ENCODE peak calls at places on chromosomes 7 and 10, in four cellular contexts. C is esophagus squamous epithelium, S is Peyer's patch, W is H54. Z is an unnamed sample.

GRCh38 chr7:155885162-155886160 is 73.2 kb upstream of the SHH start:
- DNase-seq in W (peak), C (no peak), S (peak), Z (no peak)

GRCh38 chr7:65222655-65223054 is 151.0 kb upstream of the ZNF92 start:
- DNase-seq in C (no peak), S (no peak), W (no peak), Z (no peak)

GRCh38 chr7:43112088-43112940 is at the start of gene HECW1:
- DNase-seq in W (no peak), C (no peak), S (no peak), Z (no peak)

GRCh38 chr10:67607472-67607871 is 88.5 kb downstream of the CTNNA3 start:
- DNase-seq in S (no peak), W (no peak), C (no peak), Z (no peak)

GRCh38 chr10:4351723-4352565 is 474.1 kb upstream of the AKR1E2 start:
- DNase-seq in C (no peak), S (no peak), W (no peak), Z (no peak)

GRCh38 chr10:86825366-86825765 is 68.9 kb downstream of the BMPR1A start:
- DNase-seq in C (no peak), S (no peak), W (no peak), Z (no peak)

GRCh38 chr10:88023676-88024075 is 160.3 kb downstream of the PTEN start:
- DNase-seq in C (no peak), W (no peak), S (no peak), Z (no peak)

GRCh38 chr7:135414850-135415439 is 95.0 kb downstream of the CNOT4 start:
- DNase-seq in S (no peak), W (no peak), C (no peak), Z (no peak)

GRCh38 chr10:80535671-80536360 is 1.9 kb upstream of the SH2D4B start:
- DNase-seq in W (no peak), C (peak), S (peak), Z (peak)

GRCh38 chr10:15824498-15824897 is 35.8 kb downstream of the MINDY3 start:
- DNase-seq in S (no peak), W (no peak), C (no peak), Z (no peak)

GRCh38 chr7:139016931-139017511 is 18.8 kb downstream of the ZC3HAV1L start:
- DNase-seq in C (peak), S (no peak), W (peak), Z (peak)

GRCh38 chr10:123301077-123301875 is 147.1 kb downstream of the BUB3 start:
- DNase-seq in C (no peak), S (no peak), W (peak), Z (no peak)

GRCh38 chr10:12844796-12845524 is 156.6 kb downstream of the CCDC3 start:
- DNase-seq in C (no peak), W (peak), S (no peak), Z (no peak)

GRCh38 chr7:12360948-12361347 is 42.7 kb downstream of the VWDE start:
- DNase-seq in C (no peak), S (no peak), W (no peak), Z (no peak)

GRCh38 chr7:151238924-151239836 is 6.9 kb downstream of the CHPF2 start:
- DNase-seq in S (peak), C (no peak), W (no peak), Z (no peak)

GRCh38 chr10:132418520-132419416 is 21.8 kb downstream of the PWWP2B start:
- DNase-seq in S (peak), W (peak), C (no peak), Z (no peak)

GRCh38 chr10:24947304-24948097 is 4.9 kb downstream of the PRTFDC1 start:
- DNase-seq in C (no peak), W (peak), S (no peak), Z (no peak)

GRCh38 chr10:124744688-124745055 is 494 bp upstream of the FAM53B start:
- DNase-seq in S (no peak), C (no peak), W (no peak), Z (no peak)

GRCh38 chr10:93512565-93512964 is 16.2 kb downstream of the CEP55 start:
- DNase-seq in C (no peak), W (no peak), S (no peak), Z (no peak)

GRCh38 chr7:150663802-150664494 is 21.6 kb upstream of the GIMAP2 start:
- DNase-seq in W (no peak), S (no peak), C (no peak), Z (no peak)

GRCh38 chr7:1716263-1717094 is 46.4 kb downstream of the ELFN1 start:
- DNase-seq in S (no peak), C (no peak), W (peak), Z (no peak)

GRCh38 chr10:87721781-87722180 is 62.1 kb downstream of the PAPSS2 start:
- DNase-seq in S (no peak), C (no peak), W (no peak), Z (no peak)

GRCh38 chr10:17215782-17216122 is 12.3 kb upstream of the VIM start:
- DNase-seq in W (no peak), S (no peak), C (no peak), Z (no peak)

GRCh38 chr10:4656576-4657194 is 169.3 kb upstream of the AKR1E2 start:
- DNase-seq in C (no peak), W (no peak), S (no peak), Z (no peak)

GRCh38 chr10:130411496-130412070 is 275.4 kb downstream of the GLRX3 start:
- DNase-seq in W (no peak), C (no peak), S (peak), Z (peak)

GRCh38 chr10:113094114-113094486 is 144.1 kb downstream of the TCF7L2 start:
- DNase-seq in W (no peak), S (no peak), C (no peak), Z (no peak)

GRCh38 chr7:128869138-128869943 is 6.7 kb downstream of the ATP6V1F start:
- DNase-seq in W (no peak), C (no peak), S (peak), Z (no peak)

GRCh38 chr10:76080406-76080805 is 649.0 kb downstream of the LRMDA start:
- DNase-seq in S (no peak), W (no peak), C (no peak), Z (no peak)

GRCh38 chr10:32179836-32180235 is 123.6 kb upstream of the KIF5B start:
- DNase-seq in C (no peak), S (no peak), W (no peak), Z (no peak)

GRCh38 chr7:1691601-1692499 is 21.8 kb downstream of the ELFN1 start:
- DNase-seq in S (peak), C (no peak), W (no peak), Z (no peak)

GRCh38 chr7:150389532-150389816 is 10.3 kb downstream of the ZNF775 start:
- DNase-seq in S (no peak), C (no peak), W (no peak), Z (no peak)

GRCh38 chr10:6920072-6921019 is 340.3 kb upstream of the PRKCQ start:
- DNase-seq in S (peak), C (peak), W (no peak), Z (no peak)

GRCh38 chr7:74092964-74093339 is 9.3 kb downstream of the LIMK1 start:
- DNase-seq in W (no peak), S (no peak), C (no peak), Z (no peak)
- TF ChIP-seq POLR2A in W (peak), S (no peak), C (no peak), Z (no peak)

GRCh38 chr7:130950054-130950453 is 216.0 kb upstream of the KLF14 start:
- DNase-seq in C (no peak), S (no peak), W (no peak), Z (no peak)

GRCh38 chr7:130949550-130949949 is 215.5 kb upstream of the KLF14 start:
- DNase-seq in W (no peak), S (no peak), C (no peak), Z (no peak)

GRCh38 chr7:130948913-130949312 is 214.9 kb upstream of the KLF14 start:
- DNase-seq in S (no peak), C (no peak), W (no peak), Z (no peak)

GRCh38 chr7:130946110-130946509 is 212.1 kb upstream of the KLF14 start:
- DNase-seq in W (no peak), C (no peak), S (no peak), Z (no peak)

GRCh38 chr7:130947792-130948580 is 214.0 kb upstream of the KLF14 start:
- DNase-seq in W (no peak), S (no peak), C (no peak), Z (no peak)
- TF ChIP-seq POLR2A in W (no peak), S (no peak), C (no peak), Z (no peak)

DNA sequence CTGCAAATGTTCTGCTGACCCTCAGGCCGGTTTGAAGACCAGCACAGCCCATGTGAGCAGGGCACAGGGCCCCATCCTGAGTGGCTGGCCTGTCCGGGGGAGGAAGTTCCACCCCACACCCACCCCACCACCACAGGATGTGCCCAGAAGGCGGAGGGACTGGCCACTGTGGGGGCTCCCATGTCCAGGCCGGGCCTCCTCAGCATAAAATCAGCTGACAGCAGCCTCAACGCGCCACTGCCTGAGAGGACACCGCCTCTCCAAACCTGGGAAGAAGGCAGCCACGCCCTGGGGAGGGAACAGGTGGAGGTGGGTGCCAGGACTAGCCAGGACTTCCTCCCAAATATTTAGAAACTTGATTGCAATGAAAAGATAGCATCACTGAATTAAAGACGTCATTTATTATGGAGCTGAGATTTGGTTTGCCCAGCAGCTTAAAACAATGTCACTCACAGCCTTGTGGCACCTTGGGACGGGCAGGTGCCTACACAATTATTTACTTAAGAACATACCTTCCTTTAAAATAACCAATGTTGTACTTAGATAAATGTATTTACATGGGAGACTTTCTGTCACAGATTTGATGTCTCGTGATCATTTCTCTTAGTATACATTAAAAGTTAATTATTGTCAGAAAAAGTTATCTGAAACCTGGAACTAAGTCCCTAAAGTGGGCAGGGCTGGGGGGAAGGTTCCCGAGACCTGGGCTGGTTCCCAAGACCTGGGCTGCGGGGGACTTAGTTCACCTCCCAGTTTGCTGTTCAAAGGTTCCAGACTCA is 27.3 kb upstream of the FAM20C start:
- DNase-seq in W (no peak), S (no peak), C (no peak), Z (no peak)
- TF ChIP-seq POLR2A in W (no peak), S (no peak), C (no peak), Z (no peak)

GRCh38 chr10:119006451-119007210 is 22.9 kb upstream of the NANOS1 start:
- DNase-seq in W (peak), S (no peak), C (no peak), Z (no peak)
- TF ChIP-seq POLR2A in W (no peak), S (no peak), C (no peak), Z (no peak)

GRCh38 chr7:105107458-105107857 is 93.5 kb downstream of the KMT2E start:
- DNase-seq in S (no peak), W (no peak), C (no peak), Z (no peak)
- TF ChIP-seq POLR2A in S (no peak), W (no peak), C (no peak), Z (no peak)

GRCh38 chr10:89207181-89207800 is at the start of gene CH25H:
- DNase-seq in C (no peak), W (peak), S (peak), Z (peak)
- TF ChIP-seq POLR2A in C (no peak), W (no peak), S (no peak), Z (peak)

GRCh38 chr10:116848912-116849270 is 408 bp upstream of the ENO4 start:
- DNase-seq in S (no peak), W (no peak), C (no peak), Z (no peak)

GRCh38 chr10:116852246-116852645 is 2.9 kb downstream of the ENO4 start:
- DNase-seq in W (no peak), S (no peak), C (no peak), Z (no peak)

GRCh38 chr10:116850058-116850611 is 836 bp downstream of the ENO4 start:
- DNase-seq in W (no peak), C (no peak), S (no peak), Z (peak)

GRCh38 chr10:116848032-116848911 is 1.0 kb upstream of the ENO4 start:
- DNase-seq in S (no peak), C (no peak), W (no peak), Z (peak)

GRCh38 chr10:116849271-116850057 is at the start of gene ENO4:
- DNase-seq in C (no peak), W (peak), S (peak), Z (peak)
- TF ChIP-seq POLR2A in C (no peak), W (peak), S (no peak), Z (no peak)

GRCh38 chr7:37432240-37432917 is 16.3 kb downstream of the ELMO1 start:
- DNase-seq in C (no peak), S (no peak), W (no peak), Z (peak)
- TF ChIP-seq POLR2A in C (no peak), S (no peak), W (no peak), Z (no peak)

Z was measured in vagina.